ENCODE peak calls at places on chromosomes 2 and 18, in ten cellular contexts. One of them, this sample, is unnamed.

GRCh38 chr2:15790326-15790725 is 150.0 kb upstream of the MYCN start:
- DNase-seq in astrocyte: no peak
- DNase-seq in left ventricle myocardium inferior: no peak
- DNase-seq in IMR-90: no peak
- DNase-seq in GM12865: no peak
- DNase-seq in stomach: no peak
- DNase-seq in CD8-positive, alpha-beta T cell: no peak
- DNase-seq in heart right ventricle: no peak
- DNase-seq in effector memory CD4-positive, alpha-beta T cell: no peak
- DNase-seq in foreskin fibroblast: no peak
- DNase-seq in this sample: no peak

GRCh38 chr2:28656937-28657615 is 94.6 kb upstream of the PPP1CB start:
- DNase-seq in astrocyte: no peak
- DNase-seq in left ventricle myocardium inferior: no peak
- DNase-seq in IMR-90: no peak
- DNase-seq in GM12865: no peak
- DNase-seq in stomach: peak; percentile 53
- DNase-seq in CD8-positive, alpha-beta T cell: no peak
- DNase-seq in heart right ventricle: no peak
- DNase-seq in effector memory CD4-positive, alpha-beta T cell: no peak
- DNase-seq in foreskin fibroblast: no peak
- DNase-seq in this sample: peak; percentile 69

GRCh38 chr2:178397002-178397605 is 53.9 kb downstream of the PRKRA start:
- DNase-seq in astrocyte: peak; percentile 14
- DNase-seq in left ventricle myocardium inferior: no peak
- DNase-seq in IMR-90: peak; percentile 55
- DNase-seq in GM12865: peak; percentile 71
- DNase-seq in stomach: no peak
- DNase-seq in CD8-positive, alpha-beta T cell: no peak
- DNase-seq in heart right ventricle: peak; percentile 11
- DNase-seq in effector memory CD4-positive, alpha-beta T cell: no peak
- DNase-seq in foreskin fibroblast: no peak
- DNase-seq in this sample: peak; percentile 64

GRCh38 chr18:50410894-50411293 is 36.0 kb downstream of the SKA1 start:
- DNase-seq in astrocyte: peak; percentile 49
- DNase-seq in left ventricle myocardium inferior: no peak
- DNase-seq in IMR-90: peak; percentile 50
- DNase-seq in GM12865: no peak
- DNase-seq in stomach: no peak
- DNase-seq in CD8-positive, alpha-beta T cell: no peak
- DNase-seq in heart right ventricle: no peak
- DNase-seq in effector memory CD4-positive, alpha-beta T cell: no peak
- DNase-seq in foreskin fibroblast: peak; percentile 33
- DNase-seq in this sample: peak; percentile 72

GRCh38 chr18:48853588-48853987 is 97.2 kb downstream of the SMAD7 start:
- DNase-seq in astrocyte: no peak
- DNase-seq in left ventricle myocardium inferior: no peak
- DNase-seq in IMR-90: no peak
- DNase-seq in GM12865: no peak
- DNase-seq in stomach: no peak
- DNase-seq in CD8-positive, alpha-beta T cell: no peak
- DNase-seq in heart right ventricle: no peak
- DNase-seq in effector memory CD4-positive, alpha-beta T cell: no peak
- DNase-seq in foreskin fibroblast: no peak
- DNase-seq in this sample: no peak

GRCh38 chr2:189608160-189608559 is 27.6 kb upstream of the SLC40A1 start:
- DNase-seq in astrocyte: no peak
- DNase-seq in left ventricle myocardium inferior: no peak
- DNase-seq in IMR-90: no peak
- DNase-seq in GM12865: no peak
- DNase-seq in stomach: no peak
- DNase-seq in CD8-positive, alpha-beta T cell: no peak
- DNase-seq in heart right ventricle: no peak
- DNase-seq in effector memory CD4-positive, alpha-beta T cell: no peak
- DNase-seq in foreskin fibroblast: no peak
- DNase-seq in this sample: no peak

GRCh38 chr2:46674451-46674850 is 195.1 kb downstream of the TMEM247 start:
- DNase-seq in astrocyte: no peak
- DNase-seq in left ventricle myocardium inferior: no peak
- DNase-seq in IMR-90: peak; percentile 53
- DNase-seq in GM12865: no peak
- DNase-seq in stomach: no peak
- DNase-seq in CD8-positive, alpha-beta T cell: no peak
- DNase-seq in heart right ventricle: no peak
- DNase-seq in effector memory CD4-positive, alpha-beta T cell: no peak
- DNase-seq in foreskin fibroblast: no peak
- DNase-seq in this sample: no peak

GRCh38 chr18:37570336-37570930 is 4.8 kb upstream of the CELF4 start:
- DNase-seq in astrocyte: no peak
- DNase-seq in left ventricle myocardium inferior: no peak
- DNase-seq in IMR-90: no peak
- DNase-seq in GM12865: no peak
- DNase-seq in stomach: no peak
- DNase-seq in CD8-positive, alpha-beta T cell: peak; percentile 32
- DNase-seq in heart right ventricle: no peak
- DNase-seq in effector memory CD4-positive, alpha-beta T cell: no peak
- DNase-seq in foreskin fibroblast: no peak
- DNase-seq in this sample: no peak

GRCh38 chr2:54613794-54614257 is 109.6 kb upstream of the EML6 start:
- DNase-seq in astrocyte: peak; percentile 83
- DNase-seq in left ventricle myocardium inferior: no peak
- DNase-seq in IMR-90: peak; percentile 84
- DNase-seq in GM12865: no peak
- DNase-seq in stomach: no peak
- DNase-seq in CD8-positive, alpha-beta T cell: no peak
- DNase-seq in heart right ventricle: no peak
- DNase-seq in effector memory CD4-positive, alpha-beta T cell: no peak
- DNase-seq in foreskin fibroblast: peak; percentile 18
- DNase-seq in this sample: peak; percentile 83

GRCh38 chr2:201415149-201415548 is 36.1 kb downstream of the TRAK2 start:
- DNase-seq in astrocyte: no peak
- DNase-seq in left ventricle myocardium inferior: no peak
- DNase-seq in IMR-90: no peak
- DNase-seq in GM12865: no peak
- DNase-seq in stomach: no peak
- DNase-seq in CD8-positive, alpha-beta T cell: no peak
- DNase-seq in heart right ventricle: no peak
- DNase-seq in effector memory CD4-positive, alpha-beta T cell: no peak
- DNase-seq in foreskin fibroblast: no peak
- DNase-seq in this sample: no peak

GRCh38 chr2:68951899-68952298 is 794 bp downstream of the GKN2 start:
- DNase-seq in astrocyte: no peak
- DNase-seq in left ventricle myocardium inferior: no peak
- DNase-seq in IMR-90: no peak
- DNase-seq in GM12865: no peak
- DNase-seq in stomach: no peak
- DNase-seq in CD8-positive, alpha-beta T cell: no peak
- DNase-seq in heart right ventricle: no peak
- DNase-seq in effector memory CD4-positive, alpha-beta T cell: no peak
- DNase-seq in foreskin fibroblast: no peak
- DNase-seq in this sample: no peak

GRCh38 chr2:158507141-158507540 is 50.4 kb downstream of the PKP4 start:
- DNase-seq in astrocyte: peak; percentile 25
- DNase-seq in left ventricle myocardium inferior: no peak
- DNase-seq in IMR-90: no peak
- DNase-seq in GM12865: peak; percentile 76
- DNase-seq in stomach: no peak
- DNase-seq in CD8-positive, alpha-beta T cell: no peak
- DNase-seq in heart right ventricle: no peak
- DNase-seq in effector memory CD4-positive, alpha-beta T cell: no peak
- DNase-seq in foreskin fibroblast: no peak
- DNase-seq in this sample: peak; percentile 63

GRCh38 chr2:218904176-218904575 is 23.5 kb downstream of the WNT10A start:
- DNase-seq in astrocyte: no peak
- DNase-seq in left ventricle myocardium inferior: no peak
- DNase-seq in IMR-90: no peak
- DNase-seq in GM12865: no peak
- DNase-seq in stomach: no peak
- DNase-seq in CD8-positive, alpha-beta T cell: no peak
- DNase-seq in heart right ventricle: no peak
- DNase-seq in effector memory CD4-positive, alpha-beta T cell: no peak
- DNase-seq in foreskin fibroblast: no peak
- DNase-seq in this sample: no peak

GRCh38 chr2:108994250-108994649 is 5.2 kb upstream of the EDAR start:
- DNase-seq in astrocyte: no peak
- DNase-seq in left ventricle myocardium inferior: no peak
- DNase-seq in IMR-90: no peak
- DNase-seq in GM12865: no peak
- DNase-seq in stomach: no peak
- DNase-seq in CD8-positive, alpha-beta T cell: no peak
- DNase-seq in heart right ventricle: no peak
- DNase-seq in effector memory CD4-positive, alpha-beta T cell: no peak
- DNase-seq in foreskin fibroblast: no peak
- DNase-seq in this sample: no peak

DNA sequence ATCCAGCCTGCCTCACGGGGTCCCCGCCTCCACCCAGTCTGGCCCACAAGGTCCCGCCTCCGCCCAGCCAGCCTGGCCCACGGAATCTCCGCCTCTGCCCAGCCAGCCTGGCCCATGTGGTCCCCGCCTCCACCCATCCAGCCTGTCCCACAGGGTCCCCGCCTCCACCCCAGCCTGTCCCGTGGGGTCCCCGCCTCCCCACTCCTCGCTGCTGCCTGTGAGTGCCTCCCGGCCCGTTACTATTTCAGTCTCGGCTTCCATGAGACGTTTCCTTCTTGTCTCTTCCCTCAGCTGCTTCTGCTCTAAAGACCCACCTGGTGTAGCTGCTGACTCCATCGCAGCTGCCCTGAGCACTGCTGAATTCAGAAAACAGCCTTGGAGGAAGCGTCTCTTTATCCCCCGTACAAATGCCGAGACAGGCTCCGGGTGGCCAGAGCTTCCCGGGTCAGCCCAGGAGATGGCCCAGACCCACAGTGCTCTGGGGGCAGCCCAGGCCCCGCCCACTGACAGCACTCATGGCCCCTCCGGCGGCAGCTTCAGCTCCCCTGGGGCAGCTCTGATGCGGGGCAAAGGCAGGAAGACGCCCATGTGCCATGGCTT is 69.8 kb downstream of the NFATC1 start:
- DNase-seq in astrocyte: no peak
- DNase-seq in left ventricle myocardium inferior: no peak
- DNase-seq in IMR-90: no peak
- DNase-seq in GM12865: peak; percentile 67
- DNase-seq in stomach: peak; percentile 34
- DNase-seq in CD8-positive, alpha-beta T cell: no peak
- DNase-seq in heart right ventricle: peak; percentile 35
- DNase-seq in effector memory CD4-positive, alpha-beta T cell: no peak
- DNase-seq in foreskin fibroblast: no peak
- DNase-seq in this sample: no peak
- H3K4me3 ChIP-seq in astrocyte: no peak overlapping the region
- H3K4me3 ChIP-seq in left ventricle myocardium inferior: peak overlapping the region; percentile 1
- H3K4me3 ChIP-seq in IMR-90: no peak overlapping the region
- H3K4me3 ChIP-seq in GM12865: peak overlapping the region; percentile 50
- H3K4me3 ChIP-seq in stomach: no peak overlapping the region
- H3K4me3 ChIP-seq in CD8-positive, alpha-beta T cell: no peak overlapping the region
- H3K4me3 ChIP-seq in heart right ventricle: peak overlapping the region; percentile 8
- H3K4me3 ChIP-seq in effector memory CD4-positive, alpha-beta T cell: no peak overlapping the region
- H3K4me3 ChIP-seq in foreskin fibroblast: no peak overlapping the region
- H3K4me3 ChIP-seq in this sample: no peak overlapping the region

GRCh38 chr2:191443446-191443845 is 198.2 kb downstream of the MYO1B start:
- DNase-seq in astrocyte: no peak
- DNase-seq in left ventricle myocardium inferior: no peak
- DNase-seq in IMR-90: no peak
- DNase-seq in GM12865: no peak
- DNase-seq in stomach: no peak
- DNase-seq in CD8-positive, alpha-beta T cell: no peak
- DNase-seq in heart right ventricle: no peak
- DNase-seq in effector memory CD4-positive, alpha-beta T cell: no peak
- DNase-seq in foreskin fibroblast: no peak
- DNase-seq in this sample: no peak

GRCh38 chr2:191436368-191437055 is 191.3 kb downstream of the MYO1B start:
- DNase-seq in astrocyte: no peak
- DNase-seq in left ventricle myocardium inferior: no peak
- DNase-seq in IMR-90: no peak
- DNase-seq in GM12865: no peak
- DNase-seq in stomach: no peak
- DNase-seq in CD8-positive, alpha-beta T cell: no peak
- DNase-seq in heart right ventricle: no peak
- DNase-seq in effector memory CD4-positive, alpha-beta T cell: no peak
- DNase-seq in foreskin fibroblast: peak; percentile 14
- DNase-seq in this sample: no peak

GRCh38 chr2:191446910-191447309 is 201.7 kb downstream of the MYO1B start:
- DNase-seq in astrocyte: no peak
- DNase-seq in left ventricle myocardium inferior: no peak
- DNase-seq in IMR-90: no peak
- DNase-seq in GM12865: no peak
- DNase-seq in stomach: no peak
- DNase-seq in CD8-positive, alpha-beta T cell: no peak
- DNase-seq in heart right ventricle: no peak
- DNase-seq in effector memory CD4-positive, alpha-beta T cell: no peak
- DNase-seq in foreskin fibroblast: no peak
- DNase-seq in this sample: no peak

GRCh38 chr2:191439481-191439880 is 194.3 kb downstream of the MYO1B start:
- DNase-seq in astrocyte: no peak
- DNase-seq in left ventricle myocardium inferior: no peak
- DNase-seq in IMR-90: no peak
- DNase-seq in GM12865: no peak
- DNase-seq in stomach: no peak
- DNase-seq in CD8-positive, alpha-beta T cell: no peak
- DNase-seq in heart right ventricle: no peak
- DNase-seq in effector memory CD4-positive, alpha-beta T cell: no peak
- DNase-seq in foreskin fibroblast: no peak
- DNase-seq in this sample: no peak

GRCh38 chr2:191441761-191442160 is 196.6 kb downstream of the MYO1B start:
- DNase-seq in astrocyte: no peak
- DNase-seq in left ventricle myocardium inferior: no peak
- DNase-seq in IMR-90: peak; percentile 27
- DNase-seq in GM12865: no peak
- DNase-seq in stomach: no peak
- DNase-seq in CD8-positive, alpha-beta T cell: no peak
- DNase-seq in heart right ventricle: peak; percentile 43
- DNase-seq in effector memory CD4-positive, alpha-beta T cell: no peak
- DNase-seq in foreskin fibroblast: peak; percentile 90
- DNase-seq in this sample: no peak
- H3K4me3 ChIP-seq in astrocyte: no peak overlapping the region
- H3K4me3 ChIP-seq in left ventricle myocardium inferior: no peak overlapping the region
- H3K4me3 ChIP-seq in IMR-90: no peak overlapping the region
- H3K4me3 ChIP-seq in GM12865: no peak overlapping the region
- H3K4me3 ChIP-seq in stomach: no peak overlapping the region
- H3K4me3 ChIP-seq in CD8-positive, alpha-beta T cell: no peak overlapping the region
- H3K4me3 ChIP-seq in heart right ventricle: no peak overlapping the region
- H3K4me3 ChIP-seq in effector memory CD4-positive, alpha-beta T cell: no peak overlapping the region
- H3K4me3 ChIP-seq in foreskin fibroblast: no peak overlapping the region
- H3K4me3 ChIP-seq in this sample: no peak overlapping the region

GRCh38 chr18:57836557-57836956 is 33.4 kb upstream of the ATP8B1 start:
- DNase-seq in astrocyte: no peak
- DNase-seq in left ventricle myocardium inferior: no peak
- DNase-seq in IMR-90: no peak
- DNase-seq in GM12865: no peak
- DNase-seq in stomach: no peak
- DNase-seq in CD8-positive, alpha-beta T cell: no peak
- DNase-seq in heart right ventricle: no peak
- DNase-seq in effector memory CD4-positive, alpha-beta T cell: no peak
- DNase-seq in foreskin fibroblast: no peak
- DNase-seq in this sample: no peak
- H3K4me3 ChIP-seq in astrocyte: no peak overlapping the region
- H3K4me3 ChIP-seq in left ventricle myocardium inferior: no peak overlapping the region
- H3K4me3 ChIP-seq in IMR-90: no peak overlapping the region
- H3K4me3 ChIP-seq in GM12865: no peak overlapping the region
- H3K4me3 ChIP-seq in stomach: no peak overlapping the region
- H3K4me3 ChIP-seq in CD8-positive, alpha-beta T cell: no peak overlapping the region
- H3K4me3 ChIP-seq in heart right ventricle: no peak overlapping the region
- H3K4me3 ChIP-seq in effector memory CD4-positive, alpha-beta T cell: no peak overlapping the region
- H3K4me3 ChIP-seq in foreskin fibroblast: no peak overlapping the region
- H3K4me3 ChIP-seq in this sample: no peak overlapping the region

GRCh38 chr2:239824051-239824694 is 201.0 kb downstream of the NDUFA10 start:
- DNase-seq in astrocyte: no peak
- DNase-seq in left ventricle myocardium inferior: no peak
- DNase-seq in IMR-90: no peak
- DNase-seq in GM12865: peak; percentile 51
- DNase-seq in stomach: peak; percentile 23
- DNase-seq in CD8-positive, alpha-beta T cell: peak; percentile 44
- DNase-seq in heart right ventricle: no peak
- DNase-seq in effector memory CD4-positive, alpha-beta T cell: no peak
- DNase-seq in foreskin fibroblast: no peak
- DNase-seq in this sample: peak; percentile 62
- H3K4me3 ChIP-seq in astrocyte: no peak overlapping the region
- H3K4me3 ChIP-seq in left ventricle myocardium inferior: no peak overlapping the region
- H3K4me3 ChIP-seq in IMR-90: no peak overlapping the region
- H3K4me3 ChIP-seq in GM12865: no peak overlapping the region
- H3K4me3 ChIP-seq in stomach: no peak overlapping the region
- H3K4me3 ChIP-seq in CD8-positive, alpha-beta T cell: no peak overlapping the region
- H3K4me3 ChIP-seq in heart right ventricle: no peak overlapping the region
- H3K4me3 ChIP-seq in effector memory CD4-positive, alpha-beta T cell: no peak overlapping the region
- H3K4me3 ChIP-seq in foreskin fibroblast: no peak overlapping the region
- H3K4me3 ChIP-seq in this sample: no peak overlapping the region

This sample was measured in epithelial cell of esophagus.